ENCODE peak calls at places on chromosomes 12 and 14, in four cellular contexts. U is AG04449, A is nephron progenitor cell, I is AG20443. O is an unnamed sample.

GRCh38 chr14:105488781-105489606 is 2.1 kb upstream of the TEDC1 start:
- DNase-seq in U (no peak), A (peak), I (no peak), O (no peak)

GRCh38 chr12:118025168-118025567 is 8.7 kb downstream of the RFC5 start:
- DNase-seq in U (no peak), A (no peak), I (no peak), O (no peak)

GRCh38 chr12:93786669-93787397 is 109.7 kb downstream of the CRADD start:
- DNase-seq in U (no peak), A (no peak), I (no peak), O (no peak)

GRCh38 chr14:75277796-75278421 is 719 bp upstream of the FOS start:
- DNase-seq in U (no peak), A (no peak), I (no peak), O (peak)

GRCh38 chr14:105385698-105386365 is 12.5 kb upstream of the TEX22 start:
- DNase-seq in U (no peak), A (no peak), I (no peak), O (no peak)

GRCh38 chr12:115075552-115076170 is 391.7 kb upstream of the TBX3 start:
- DNase-seq in U (no peak), A (no peak), I (no peak), O (no peak)

GRCh38 chr12:59723520-59723919 is 127.7 kb downstream of the SLC16A7 start:
- DNase-seq in U (no peak), A (no peak), I (no peak), O (no peak)

GRCh38 chr12:51460519-51460918 is 35.9 kb downstream of the SLC4A8 start:
- DNase-seq in U (no peak), A (no peak), I (no peak), O (no peak)

GRCh38 chr14:95011449-95012020 is 145.8 kb downstream of the DICER1 start:
- DNase-seq in U (no peak), A (no peak), I (no peak), O (peak)

GRCh38 chr14:37428954-37429353 is 166.1 kb downstream of the FOXA1 start:
- DNase-seq in U (no peak), A (no peak), I (no peak), O (no peak)

GRCh38 chr14:103626150-103626850 is 2.7 kb upstream of the KLC1 start:
- DNase-seq in U (no peak), A (no peak), I (no peak), O (no peak)

GRCh38 chr12:31015215-31015614 is 58.4 kb upstream of the DDX11 start:
- DNase-seq in U (no peak), A (no peak), I (no peak), O (no peak)

GRCh38 chr12:17591113-17591512 is 498.9 kb downstream of the RERGL start:
- DNase-seq in U (no peak), A (no peak), I (no peak), O (no peak)

GRCh38 chr12:42568952-42569916 is 20.3 kb downstream of the PRICKLE1 start:
- DNase-seq in U (peak), A (no peak), I (peak), O (peak)

GRCh38 chr12:105640780-105641179 is 310.3 kb downstream of the C12orf75 start:
- DNase-seq in U (no peak), A (no peak), I (no peak), O (peak)

GRCh38 chr12:29241821-29242591 is 92.9 kb downstream of the FAR2 start:
- DNase-seq in U (peak), A (no peak), I (peak), O (peak)

GRCh38 chr12:66140726-66141125 is 10.2 kb upstream of the LLPH start:
- DNase-seq in U (no peak), A (no peak), I (no peak), O (no peak)

GRCh38 chr14:35470775-35471174 is 63.2 kb upstream of the INSM2 start:
- DNase-seq in U (no peak), A (peak), I (peak), O (peak)